ENCODE peak calls at places on chromosomes 16 and 17, in four cellular contexts. Q is WERI-Rb-1, B is heart right ventricle, L is A549. F is an unnamed sample.

GRCh38 chr16:23148513-23149266 is 562 bp downstream of the USP31 start:
- DNase-seq in B (peak), L (peak), Q (peak), F (peak)

GRCh38 chr16:65446441-65446840 is 324.6 kb upstream of the CDH11 start:
- DNase-seq in L (no peak), Q (no peak), B (no peak), F (no peak)

GRCh38 chr17:73074515-73074914 is 18.0 kb downstream of the SLC39A11 start:
- DNase-seq in L (no peak), Q (no peak), B (no peak), F (no peak)

GRCh38 chr16:89670496-89671431 is 13.1 kb downstream of the SPATA33 start:
- DNase-seq in B (no peak), Q (no peak), L (no peak), F (no peak)

GRCh38 chr16:2713985-2714774 is 5.8 kb downstream of the PRSS27 start:
- DNase-seq in Q (no peak), B (no peak), L (no peak), F (no peak)

GRCh38 chr17:79024901-79025737 is 1.1 kb downstream of the C1QTNF1 start:
- DNase-seq in B (peak), Q (no peak), L (no peak), F (no peak)

GRCh38 chr16:10949424-10949970 is 5.1 kb downstream of the CLEC16A start:
- DNase-seq in Q (no peak), B (no peak), L (peak), F (no peak)

GRCh38 chr16:16045879-16046278 is 96.5 kb downstream of the ABCC1 start:
- DNase-seq in B (no peak), L (no peak), Q (peak), F (no peak)

GRCh38 chr16:3281222-3281621 is 2.1 kb upstream of the ZNF263 start:
- DNase-seq in L (no peak), B (no peak), Q (no peak), F (no peak)

GRCh38 chr16:1564325-1564724 is 30.9 kb downstream of the TMEM204 start:
- DNase-seq in L (no peak), B (no peak), Q (peak), F (no peak)

GRCh38 chr16:79110242-79110641 is 490.3 kb downstream of the MAF start:
- DNase-seq in B (no peak), Q (no peak), L (no peak), F (no peak)

GRCh38 chr16:66426112-66427035 is 721 bp upstream of the BEAN1 start:
- DNase-seq in B (no peak), L (no peak), Q (no peak), F (no peak)

GRCh38 chr16:84911490-84912216 is 91.9 kb downstream of the CRISPLD2 start:
- DNase-seq in B (no peak), Q (no peak), L (no peak), F (no peak)

GRCh38 chr17:7133916-7134315 is 19.3 kb upstream of the ASGR2 start:
- DNase-seq in Q (no peak), L (no peak), B (no peak), F (no peak)

DNA sequence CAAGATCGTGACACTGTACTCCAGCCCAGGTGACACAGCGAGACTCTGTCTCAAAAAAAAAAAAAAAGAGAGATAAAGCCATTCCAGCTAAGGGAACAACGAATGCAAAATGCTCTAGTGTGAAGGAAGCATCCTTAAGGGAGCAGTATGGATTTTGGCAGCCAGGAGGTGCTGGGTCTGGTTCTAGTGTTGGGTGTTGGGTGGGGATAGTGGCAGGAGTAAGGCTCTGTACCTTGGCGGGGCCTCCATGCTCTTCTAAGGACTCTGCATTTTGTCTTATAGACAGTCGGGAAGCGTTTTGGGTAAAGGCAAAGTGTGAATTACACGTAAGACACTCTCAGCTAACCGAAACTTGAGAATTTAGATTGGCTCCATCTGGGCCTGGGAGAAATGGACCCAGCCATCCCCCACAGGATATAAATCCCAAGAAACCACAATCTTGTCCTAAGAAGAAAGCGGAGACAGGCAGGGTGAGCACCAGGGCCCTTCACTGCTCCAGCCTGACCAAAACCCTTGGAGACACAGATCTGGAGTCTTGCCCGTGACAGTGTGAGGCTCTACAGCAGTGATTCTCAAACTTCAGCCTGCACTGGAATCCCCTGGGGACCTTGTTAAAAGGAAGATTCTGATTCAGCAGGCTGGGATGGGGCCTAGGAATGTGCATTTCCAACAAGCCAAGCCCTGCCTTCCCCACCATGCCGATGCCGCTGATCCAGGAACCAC is 33.1 kb upstream of the PHB1 start:
- DNase-seq in L (no peak), B (peak), Q (no peak), F (no peak)
- TF ChIP-seq CTCF in L (no peak), B (no peak), Q (peak), F (no peak)

DNA sequence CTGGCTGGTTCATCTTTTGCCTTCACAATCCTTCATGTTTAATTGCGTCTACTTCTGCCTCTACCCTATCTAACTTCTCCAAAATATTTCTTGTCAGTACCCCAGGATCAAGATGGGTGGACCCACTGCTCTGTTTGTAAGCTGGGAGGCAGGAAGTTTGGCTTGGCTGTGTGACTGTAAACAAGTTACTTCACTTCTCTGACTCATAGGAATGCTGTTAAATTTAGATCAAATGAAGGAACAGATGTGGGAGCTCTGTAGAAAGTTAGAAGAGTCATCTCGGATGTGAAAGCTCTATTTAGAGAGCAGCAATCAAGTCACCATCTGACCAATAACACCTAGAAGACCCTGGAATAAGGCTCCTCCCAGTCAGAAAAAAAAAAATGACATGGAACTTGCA is 55.2 kb upstream of the MRTFB start:
- DNase-seq in B (no peak), L (peak), Q (no peak), F (no peak)
- TF ChIP-seq CTCF in B (no peak), L (no peak), Q (no peak), F (no peak)

GRCh38 chr16:69798466-69798865 is 36.3 kb downstream of the WWP2 start:
- DNase-seq in B (peak), Q (no peak), L (no peak), F (no peak)
- TF ChIP-seq CTCF in B (peak), Q (peak), L (peak), F (no peak)

GRCh38 chr17:77649717-77650211 is 308.7 kb upstream of the TNRC6C start:
- DNase-seq in Q (peak), B (no peak), L (peak), F (no peak)
- TF ChIP-seq CTCF in Q (peak), B (no peak), L (peak), F (no peak)

DNA sequence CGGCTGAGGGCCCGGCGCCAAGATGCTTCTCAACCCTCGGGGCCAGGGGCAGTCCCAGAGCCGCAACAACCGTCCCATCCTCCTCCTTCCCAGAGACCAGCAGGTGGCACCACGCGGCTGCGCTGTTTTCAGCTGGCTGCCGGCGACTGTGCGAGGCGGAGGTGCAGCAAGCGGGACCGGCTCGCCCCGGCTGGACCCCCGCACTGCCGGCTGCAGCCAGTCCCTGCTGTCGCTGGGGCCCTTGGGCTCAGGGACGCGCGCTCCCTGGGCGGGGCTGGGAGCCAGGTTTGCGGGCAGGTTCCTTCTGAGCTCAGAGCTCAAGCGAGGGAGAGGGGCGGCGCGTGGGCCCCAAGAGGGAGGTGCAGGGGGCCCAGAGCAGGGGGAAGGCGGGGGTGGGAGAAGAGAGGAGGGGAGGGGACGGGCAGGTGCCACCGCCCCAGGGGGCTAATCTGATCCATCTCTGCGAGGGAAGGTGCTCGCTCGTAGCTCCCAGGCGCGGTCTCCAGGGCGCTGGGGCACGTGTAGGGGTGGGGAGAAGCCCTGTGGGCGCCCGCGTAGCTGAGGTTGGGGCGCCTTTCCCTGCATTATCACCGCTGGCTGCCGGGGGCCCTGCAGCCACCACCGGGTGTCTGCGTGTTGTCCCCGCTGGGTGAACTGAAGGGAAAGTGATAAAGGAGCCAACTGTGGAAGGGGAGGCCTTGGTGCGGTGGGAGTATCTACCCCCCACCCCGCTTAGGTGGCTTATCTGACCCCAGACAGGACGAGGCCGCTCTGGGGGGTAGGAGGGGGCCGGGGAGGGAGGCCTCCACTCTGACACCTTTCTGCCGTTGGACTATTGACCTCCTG is 24.2 kb downstream of the STAT5A start:
- DNase-seq in Q (peak), B (peak), L (peak), F (peak)
- TF ChIP-seq CTCF in Q (peak), B (peak), L (peak), F (peak)

GRCh38 chr16:30186782-30187555 is 3.6 kb downstream of the CORO1A start:
- DNase-seq in Q (peak), B (peak), L (peak), F (peak)
- TF ChIP-seq CTCF in Q (peak), B (peak), L (peak), F (peak)

DNA sequence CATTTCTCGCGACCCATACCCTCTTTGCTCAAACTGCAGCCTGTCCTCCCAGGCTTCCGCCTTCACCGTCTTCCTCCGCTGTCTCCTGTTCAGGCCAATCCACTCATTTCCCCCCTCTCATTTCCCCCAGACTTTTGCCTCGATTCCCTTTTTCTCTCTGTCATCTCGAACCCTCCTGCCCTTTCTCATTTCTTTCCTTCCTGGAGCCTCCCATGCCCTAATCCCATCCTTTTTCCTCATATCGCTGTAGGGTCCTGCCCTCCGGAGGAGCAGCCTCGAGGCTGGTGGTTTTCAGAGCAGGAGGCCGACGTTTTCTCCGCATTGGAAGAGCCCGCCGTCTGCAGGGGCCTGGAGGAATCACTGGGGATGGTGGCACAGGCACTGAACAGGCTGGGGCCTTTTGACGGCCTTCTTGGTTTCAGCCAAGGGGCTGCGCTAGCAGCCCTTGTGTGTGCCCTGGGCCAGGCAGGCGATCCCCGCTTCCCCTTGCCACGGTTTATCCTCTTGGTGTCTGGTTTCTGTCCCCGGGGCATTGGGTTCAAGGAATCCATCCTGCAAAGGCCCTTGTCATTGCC is 620 bp downstream of the OVCA2 start:
- DNase-seq in Q (peak), L (peak), B (no peak), F (no peak)
- TF ChIP-seq CTCF in Q (peak), L (no peak), B (no peak), F (no peak)

GRCh38 chr17:5705081-5705875 is 121.0 kb upstream of the NLRP1 start:
- DNase-seq in B (no peak), L (no peak), Q (peak), F (peak)
- TF ChIP-seq CTCF in B (peak), L (peak), Q (peak), F (peak)

DNA sequence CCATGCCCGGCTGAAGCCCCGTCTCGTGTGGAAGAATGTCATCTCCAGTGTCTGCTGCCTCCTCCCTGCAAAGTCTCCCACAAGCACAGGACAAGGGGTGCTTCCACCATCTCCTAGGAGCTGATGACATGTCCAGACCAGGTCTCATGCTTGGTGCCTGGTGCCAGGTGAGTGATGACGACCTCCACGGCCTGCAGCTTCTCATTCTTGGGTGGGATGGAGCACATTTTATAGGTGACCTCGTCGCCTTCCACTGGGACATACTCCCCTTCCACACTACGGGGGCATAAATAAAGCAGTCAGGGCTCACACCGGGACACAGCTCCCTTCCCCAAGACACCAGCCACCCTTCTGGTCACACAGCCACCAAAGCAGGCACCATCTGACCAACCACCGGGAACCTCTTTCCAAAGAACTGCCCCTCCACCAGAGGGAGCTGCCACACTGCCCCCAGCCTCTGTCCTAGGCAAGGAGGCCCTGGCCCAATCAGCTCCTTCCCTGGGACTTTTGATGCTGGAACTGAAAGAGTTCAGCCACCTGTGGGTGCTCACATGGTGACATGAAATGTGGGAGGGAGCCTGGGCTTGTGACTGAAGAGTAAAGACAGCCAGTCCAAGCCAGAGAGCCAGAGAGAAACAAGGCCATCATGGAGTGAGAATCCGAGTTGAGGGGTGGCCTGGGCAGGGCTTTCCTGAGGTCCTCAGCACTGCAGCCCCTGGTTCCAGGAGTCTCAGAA is 13.6 kb downstream of the CARHSP1 start:
- DNase-seq in Q (no peak), B (no peak), L (no peak), F (no peak)
- TF ChIP-seq CTCF in Q (peak), B (no peak), L (no peak), F (no peak)

DNA sequence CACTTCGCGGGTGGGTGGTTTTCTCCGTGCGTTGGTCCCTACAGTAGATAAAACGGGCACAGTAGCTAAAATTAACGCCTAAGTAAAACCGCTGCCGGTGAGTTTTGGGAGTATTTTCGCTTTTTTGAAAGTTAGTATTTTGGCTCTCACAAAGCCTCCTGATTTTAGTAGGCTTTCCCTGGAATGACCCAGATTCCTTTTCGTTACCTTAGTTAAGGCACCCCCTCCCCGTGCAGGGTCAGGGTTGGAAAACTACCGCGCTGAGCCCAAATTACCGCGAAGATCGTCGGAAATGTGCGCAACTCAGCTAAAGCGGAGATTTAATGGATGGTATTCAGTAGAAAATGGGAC is 28.3 kb upstream of the ST6GALNAC1 start:
- DNase-seq in Q (no peak), B (no peak), L (no peak), F (no peak)
- TF ChIP-seq CTCF in Q (no peak), B (no peak), L (no peak), F (no peak)

F was measured in GM10248.